ENCODE peak calls at places on chromosomes 16 and 17, in eight cellular contexts. Y is lung; X is iPS DF 19.7; S is naive thymus-derived CD4-positive, alpha-beta T cell; R is amygdala; B is stomach; C is SW 1271; D is NCI-H510A. I is an unnamed sample.

GRCh38 chr17:65231086-65231485 is 93.9 kb downstream of the RGS9 start:
- DNase-seq in Y (no peak), X (no peak), S (no peak), R (no peak), B (no peak), C (no peak), D (no peak), I (no peak)

GRCh38 chr17:60163108-60163784 is 13.5 kb downstream of the CA4 start:
- DNase-seq in Y (no peak), X (no peak), S (no peak), R (no peak), B (no peak), C (no peak), D (no peak), I (no peak)

GRCh38 chr16:23252310-23252709 is 49.8 kb upstream of the SCNN1B start:
- DNase-seq in Y (no peak), X (no peak), S (no peak), R (no peak), B (no peak), C (no peak), D (no peak), I (no peak)

GRCh38 chr16:75203667-75204409 is 3.1 kb downstream of the CTRB2 start:
- DNase-seq in Y (no peak), X (no peak), S (no peak), R (no peak), B (no peak), C (no peak), D (no peak), I (peak; percentile 13)

GRCh38 chr17:48597775-48598631 is 4.4 kb upstream of the HOXB5 start:
- DNase-seq in Y (peak; percentile 47), X (no peak), S (no peak), R (no peak), B (peak; percentile 47), C (no peak), D (peak; percentile 70), I (no peak)

GRCh38 chr17:41810659-41811548 is 845 bp downstream of the P3H4 start:
- DNase-seq in Y (no peak), X (no peak), S (peak; percentile 18), R (no peak), B (peak; percentile 30), C (peak; percentile 43), D (no peak), I (no peak)

GRCh38 chr16:89827383-89828198 is 684 bp upstream of the SPIRE2 start:
- DNase-seq in Y (peak; percentile 50), X (no peak), S (no peak), R (peak; percentile 28), B (peak; percentile 61), C (peak; percentile 66), D (no peak), I (peak; percentile 85)

GRCh38 chr17:42118545-42118944 is 2.6 kb downstream of the KAT2A start:
- DNase-seq in Y (no peak), X (no peak), S (peak; percentile 44), R (no peak), B (peak; percentile 50), C (peak; percentile 47), D (no peak), I (no peak)

GRCh38 chr17:57649731-57650484 is 95.2 kb downstream of the CCDC182 start:
- DNase-seq in Y (no peak), X (peak; percentile 79), S (no peak), R (no peak), B (no peak), C (no peak), D (no peak), I (no peak)

GRCh38 chr17:41976142-41976768 is 9.7 kb downstream of the CNP start:
- DNase-seq in Y (no peak), X (no peak), S (no peak), R (no peak), B (no peak), C (no peak), D (no peak), I (no peak)

GRCh38 chr16:77834600-77834963 is 46.2 kb downstream of the VAT1L start:
- DNase-seq in Y (no peak), X (no peak), S (no peak), R (no peak), B (no peak), C (peak; percentile 25), D (no peak), I (no peak)

GRCh38 chr17:21177401-21177800 is 36.6 kb downstream of the TMEM11 start:
- DNase-seq in Y (no peak), X (no peak), S (no peak), R (no peak), B (peak; percentile 0), C (no peak), D (no peak), I (no peak)

GRCh38 chr16:85422374-85423185 is 190.5 kb upstream of the GSE1 start:
- DNase-seq in Y (peak; percentile 81), X (no peak), S (no peak), R (no peak), B (peak; percentile 95), C (no peak), D (no peak), I (peak; percentile 95)

GRCh38 chr17:65888649-65889048 is 303.3 kb downstream of the CEP112 start:
- DNase-seq in Y (no peak), X (no peak), S (no peak), R (no peak), B (no peak), C (no peak), D (no peak), I (no peak)

GRCh38 chr16:51657844-51658243 is 506.8 kb upstream of the SALL1 start:
- DNase-seq in Y (no peak), X (no peak), S (no peak), R (no peak), B (peak; percentile 66), C (no peak), D (peak; percentile 3), I (no peak)